ENCODE peak calls at places on chromosomes 1 and 21, in six cellular contexts. S, A, F, Y, D and B are unnamed samples.

GRCh38 chr1:150507912-150508864 is at the start of gene ECM1:
- DNase-seq in S (peak; percentile 33), A (peak; percentile 91), F (no peak), Y (no peak), D (no peak), B (peak; percentile 84)

GRCh38 chr1:17004466-17005364 is 7.0 kb downstream of the ATP13A2 start:
- DNase-seq in S (no peak), A (no peak), F (peak; percentile 50), Y (no peak), D (no peak), B (no peak)

GRCh38 chr1:162380061-162380846 is 1.3 kb upstream of the C1orf226 start:
- DNase-seq in S (no peak), A (peak; percentile 80), F (no peak), Y (no peak), D (no peak), B (no peak)

GRCh38 chr21:32138658-32139057 is 140.2 kb downstream of the MIS18A start:
- DNase-seq in S (no peak), A (peak; percentile 25), F (no peak), Y (no peak), D (no peak), B (no peak)

GRCh38 chr1:5597171-5597864 is 394.9 kb downstream of the NPHP4 start:
- DNase-seq in S (no peak), A (no peak), F (peak; percentile 32), Y (no peak), D (peak; percentile 31), B (no peak)

GRCh38 chr21:45224189-45224938 is 63.3 kb downstream of the POFUT2 start:
- DNase-seq in S (no peak), A (no peak), F (no peak), Y (no peak), D (no peak), B (peak; percentile 52)

GRCh38 chr1:160667896-160668295 is 21.1 kb upstream of the SLAMF1 start:
- DNase-seq in S (no peak), A (no peak), F (no peak), Y (no peak), D (no peak), B (no peak)

GRCh38 chr1:31013187-31013864 is 52.2 kb downstream of the PUM1 start:
- DNase-seq in S (no peak), A (no peak), F (no peak), Y (no peak), D (peak; percentile 12), B (peak; percentile 42)

GRCh38 chr1:176206006-176206960 is 803 bp downstream of the COP1 start:
- DNase-seq in S (peak; percentile 52), A (peak; percentile 61), F (peak; percentile 63), Y (no peak), D (peak; percentile 38), B (peak; percentile 29)

GRCh38 chr1:196593955-196594354 is 14.3 kb downstream of the KCNT2 start:
- DNase-seq in S (no peak), A (no peak), F (no peak), Y (no peak), D (no peak), B (no peak)

GRCh38 chr1:196584703-196585102 is 23.5 kb downstream of the KCNT2 start:
- DNase-seq in S (peak; percentile 68), A (no peak), F (no peak), Y (no peak), D (no peak), B (no peak)

GRCh38 chr1:196594700-196595099 is 13.5 kb downstream of the KCNT2 start:
- DNase-seq in S (no peak), A (no peak), F (no peak), Y (no peak), D (no peak), B (no peak)

GRCh38 chr1:196590959-196591358 is 17.3 kb downstream of the KCNT2 start:
- DNase-seq in S (no peak), A (no peak), F (no peak), Y (no peak), D (no peak), B (no peak)

DNA sequence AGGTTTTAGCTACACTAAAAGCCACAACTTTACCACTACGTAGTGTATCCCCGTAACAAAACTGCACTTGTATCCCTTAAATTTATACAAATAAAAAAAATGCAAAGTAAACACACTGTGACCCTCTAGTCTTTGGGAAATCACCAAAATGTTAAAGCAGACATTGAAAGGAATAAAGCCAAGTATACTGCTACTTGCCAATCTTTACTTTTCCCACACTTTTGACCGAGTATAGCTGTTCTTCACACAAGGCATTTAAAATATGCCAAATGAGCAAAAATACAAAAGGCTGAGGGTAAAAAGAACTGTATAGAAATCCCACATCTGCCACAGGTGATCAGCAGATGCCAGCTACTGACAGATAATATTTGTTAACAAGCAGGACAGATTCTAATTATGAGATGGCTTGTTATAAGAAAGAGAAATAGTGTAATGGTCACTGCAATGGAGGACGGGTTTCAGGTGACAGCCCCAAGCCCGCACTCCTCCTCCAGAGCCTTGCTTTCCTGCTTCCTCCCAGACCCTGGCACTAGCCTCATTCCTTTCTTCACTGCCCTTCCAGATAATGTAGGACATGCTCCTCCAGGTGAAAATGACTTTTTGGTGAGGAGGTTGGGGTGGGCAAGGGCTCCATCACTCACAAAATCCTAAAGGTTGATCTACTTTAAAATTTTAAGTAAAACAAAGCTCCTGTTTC is 18.1 kb downstream of the KCNT2 start:
- DNase-seq in S (no peak), A (no peak), F (no peak), Y (no peak), D (no peak), B (no peak)
- TF ChIP-seq SMC3 in S (no peak), A (no peak), F (no peak), Y (no peak), D (no peak), B (no peak)

GRCh38 chr1:156399355-156400125 is 30.5 kb downstream of the RHBG start:
- DNase-seq in S (peak; percentile 52), A (peak; percentile 45), F (no peak), Y (no peak), D (no peak), B (no peak)
- TF ChIP-seq SMC3 in S (no peak), A (no peak), F (no peak), Y (no peak), D (no peak), B (no peak)

DNA sequence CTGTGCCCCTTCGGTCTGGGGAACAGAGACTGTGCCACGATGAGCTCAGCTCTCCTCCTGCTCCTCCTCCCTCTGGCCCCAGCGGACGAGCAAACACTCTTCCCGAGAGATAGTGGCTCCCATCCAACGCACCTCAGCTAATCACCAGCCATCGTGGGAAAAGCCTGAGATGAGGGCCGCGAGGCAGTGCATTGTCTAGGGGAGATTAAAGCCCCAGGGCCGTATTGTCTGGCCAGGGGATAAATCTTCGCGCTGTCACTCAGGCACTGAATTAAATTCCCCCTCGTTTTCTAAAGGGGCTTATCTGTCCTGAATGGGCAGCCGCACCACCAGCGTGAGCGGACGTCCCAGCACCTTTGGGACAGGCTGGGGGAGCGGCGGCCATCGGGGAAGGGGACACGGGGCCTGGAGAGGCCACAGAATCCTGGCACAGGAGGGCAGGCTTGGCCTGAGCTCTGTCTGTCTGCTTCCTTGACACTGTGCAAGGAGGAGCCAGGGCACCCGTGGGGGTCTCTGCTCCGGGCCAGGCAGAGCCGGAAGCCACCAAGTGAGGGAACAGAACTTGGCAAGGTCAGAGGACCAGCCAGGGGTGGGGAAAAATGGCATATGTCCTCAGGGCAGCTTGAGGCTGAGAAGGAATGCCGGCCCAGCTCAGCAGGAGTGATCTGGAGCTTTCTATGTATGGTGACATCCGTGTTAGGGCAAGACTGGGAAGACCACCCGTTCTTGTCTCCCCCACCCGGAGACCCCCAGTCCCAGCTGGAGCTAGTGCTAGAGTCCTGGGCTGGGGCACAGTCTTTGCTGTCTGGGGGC is 32.3 kb downstream of the PRDM16 start:
- DNase-seq in S (no peak), A (no peak), F (no peak), Y (no peak), D (no peak), B (no peak)
- TF ChIP-seq SMC3 in S (no peak), A (no peak), F (no peak), Y (no peak), D (no peak), B (no peak)

GRCh38 chr1:177960939-177961622 is 8.8 kb downstream of the SEC16B start:
- DNase-seq in S (no peak), A (no peak), F (no peak), Y (no peak), D (no peak), B (peak; percentile 11)

GRCh38 chr1:177964336-177964735 is 5.5 kb downstream of the SEC16B start:
- DNase-seq in S (no peak), A (no peak), F (no peak), Y (no peak), D (no peak), B (peak; percentile 43)

GRCh38 chr1:177958092-177958491 is 11.8 kb downstream of the SEC16B start:
- DNase-seq in S (no peak), A (no peak), F (no peak), Y (no peak), D (no peak), B (no peak)

GRCh38 chr1:177954076-177954475 is 15.8 kb downstream of the SEC16B start:
- DNase-seq in S (no peak), A (no peak), F (no peak), Y (no peak), D (no peak), B (no peak)

GRCh38 chr1:177959793-177960515 is 9.9 kb downstream of the SEC16B start:
- DNase-seq in S (peak; percentile 50), A (no peak), F (no peak), Y (no peak), D (peak; percentile 29), B (peak; percentile 68)
- TF ChIP-seq SMC3 in S (peak; percentile 73), A (no peak), F (peak; percentile 37), Y (peak; percentile 29), D (peak; percentile 73), B (peak; percentile 77)

DNA sequence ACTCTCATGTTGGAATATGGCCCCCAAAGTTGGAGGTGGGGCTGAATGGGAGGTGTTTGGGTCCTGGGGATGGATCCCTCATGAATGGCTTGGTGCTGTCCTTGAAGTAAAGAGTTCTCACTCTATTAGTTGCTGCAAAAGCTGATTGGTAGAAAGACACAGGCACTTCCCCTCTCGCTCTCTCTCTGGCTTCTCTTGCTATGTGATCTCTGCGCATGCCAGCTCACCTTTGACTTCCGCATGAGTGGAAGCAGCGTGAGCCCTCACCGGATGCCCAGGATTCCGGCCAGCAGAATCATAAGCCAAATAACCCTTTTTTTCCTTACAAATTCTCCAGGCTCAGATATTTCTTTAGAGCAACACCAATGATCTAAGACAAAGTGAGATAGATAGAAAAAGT is 20.9 kb upstream of the CCSAP start:
- DNase-seq in S (no peak), A (no peak), F (no peak), Y (no peak), D (no peak), B (no peak)
- TF ChIP-seq SMC3 in S (no peak), A (no peak), F (no peak), Y (no peak), D (no peak), B (no peak)

DNA sequence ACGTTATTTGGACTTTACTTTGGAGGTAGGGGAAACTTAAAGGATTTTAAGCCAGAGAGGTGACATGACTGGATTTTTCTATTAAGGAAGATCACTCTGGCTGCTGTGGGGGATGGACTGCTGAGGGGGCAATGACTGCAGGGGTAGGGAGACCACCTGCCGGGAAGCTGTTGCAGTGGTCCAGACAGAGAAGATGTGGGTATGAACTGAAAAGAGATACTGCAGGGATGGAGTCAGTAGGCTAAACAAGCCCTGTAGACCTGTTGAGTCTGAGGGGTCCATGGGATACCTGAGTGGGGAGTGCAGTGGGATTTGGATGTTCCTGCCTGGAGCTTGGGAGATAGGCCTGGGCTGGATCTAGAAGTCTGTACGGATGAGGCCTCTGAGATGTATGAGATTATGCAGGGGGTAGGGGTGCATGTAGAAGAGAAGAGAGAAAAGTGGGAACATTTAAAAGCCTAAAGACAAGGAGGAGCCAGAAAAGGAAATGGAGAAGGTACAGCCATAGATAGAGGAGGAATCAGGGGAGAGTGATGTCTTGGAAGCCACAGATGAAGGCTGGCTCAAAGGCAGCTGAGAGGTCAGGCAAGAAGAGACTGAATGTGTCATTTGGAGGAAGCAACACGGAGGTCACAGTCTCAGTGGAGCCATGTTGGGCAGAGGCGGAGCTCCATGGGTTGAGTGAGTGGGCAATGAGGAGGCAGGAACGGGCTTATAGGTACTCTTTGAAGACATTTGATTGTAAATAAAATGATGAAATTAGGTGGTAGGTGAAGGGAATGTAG is 25.9 kb upstream of the KCNA2 start:
- DNase-seq in S (no peak), A (no peak), F (no peak), Y (no peak), D (no peak), B (no peak)
- TF ChIP-seq SMC3 in S (no peak), A (no peak), F (no peak), Y (no peak), D (no peak), B (no peak)